ENCODE peak calls at places on chromosomes 2 and 18, in seven cellular contexts. One of them, this sample, is unnamed. For H3K4me1, the result is how much of the 10 kb centered on the place peaks cover.

GRCh38 chr18:59957957-59958356 is 58.2 kb downstream of the PMAIP1 start:
- DNase-seq in fibroblast of lung: peak
- DNase-seq in breast epithelium: no peak
- DNase-seq in upper lobe of right lung: no peak
- DNase-seq in endodermal cell: no peak
- DNase-seq in adrenal gland: peak
- DNase-seq in kidney: no peak
- DNase-seq in this sample: peak

GRCh38 chr2:171389325-171389724 is 44.5 kb downstream of the METTL8 start:
- DNase-seq in fibroblast of lung: no peak
- DNase-seq in breast epithelium: no peak
- DNase-seq in upper lobe of right lung: no peak
- DNase-seq in endodermal cell: no peak
- DNase-seq in adrenal gland: no peak
- DNase-seq in kidney: no peak
- DNase-seq in this sample: no peak

GRCh38 chr18:3088044-3088443 is 75.1 kb upstream of the LPIN2 start:
- DNase-seq in fibroblast of lung: no peak
- DNase-seq in breast epithelium: no peak
- DNase-seq in upper lobe of right lung: no peak
- DNase-seq in endodermal cell: no peak
- DNase-seq in adrenal gland: no peak
- DNase-seq in kidney: no peak
- DNase-seq in this sample: no peak

GRCh38 chr2:85769236-85769986 is 15.6 kb downstream of the ATOH8 start:
- DNase-seq in fibroblast of lung: no peak
- DNase-seq in breast epithelium: no peak
- DNase-seq in upper lobe of right lung: no peak
- DNase-seq in endodermal cell: peak
- DNase-seq in adrenal gland: no peak
- DNase-seq in kidney: no peak
- DNase-seq in this sample: peak

GRCh38 chr18:80258640-80259039 is 11.3 kb upstream of the PARD6G start:
- DNase-seq in fibroblast of lung: no peak
- DNase-seq in breast epithelium: no peak
- DNase-seq in upper lobe of right lung: no peak
- DNase-seq in endodermal cell: no peak
- DNase-seq in adrenal gland: no peak
- DNase-seq in kidney: no peak
- DNase-seq in this sample: no peak

GRCh38 chr2:168573128-168573903 is 117.2 kb downstream of the CERS6 start:
- DNase-seq in fibroblast of lung: peak
- DNase-seq in breast epithelium: no peak
- DNase-seq in upper lobe of right lung: no peak
- DNase-seq in endodermal cell: no peak
- DNase-seq in adrenal gland: no peak
- DNase-seq in kidney: no peak
- DNase-seq in this sample: peak

GRCh38 chr2:24273598-24273997 is 86.7 kb downstream of the ITSN2 start:
- DNase-seq in fibroblast of lung: no peak
- DNase-seq in breast epithelium: no peak
- DNase-seq in upper lobe of right lung: no peak
- DNase-seq in endodermal cell: no peak
- DNase-seq in adrenal gland: no peak
- DNase-seq in kidney: no peak
- DNase-seq in this sample: no peak

GRCh38 chr18:13137939-13138821 is 80.4 kb upstream of the LDLRAD4 start:
- DNase-seq in fibroblast of lung: peak
- DNase-seq in breast epithelium: peak
- DNase-seq in upper lobe of right lung: peak
- DNase-seq in endodermal cell: no peak
- DNase-seq in adrenal gland: peak
- DNase-seq in kidney: no peak
- DNase-seq in this sample: no peak

GRCh38 chr2:85413592-85414421 is 3.6 kb upstream of the CAPG start:
- DNase-seq in fibroblast of lung: peak
- DNase-seq in breast epithelium: no peak
- DNase-seq in upper lobe of right lung: peak
- DNase-seq in endodermal cell: peak
- DNase-seq in adrenal gland: no peak
- DNase-seq in kidney: peak
- DNase-seq in this sample: no peak

GRCh38 chr2:96404446-96405373 is 69.1 kb downstream of the NCAPH start:
- DNase-seq in fibroblast of lung: no peak
- DNase-seq in breast epithelium: peak
- DNase-seq in upper lobe of right lung: peak
- DNase-seq in endodermal cell: no peak
- DNase-seq in adrenal gland: no peak
- DNase-seq in kidney: no peak
- DNase-seq in this sample: no peak

GRCh38 chr2:55839182-55839819 is 84.3 kb downstream of the EFEMP1 start:
- DNase-seq in fibroblast of lung: peak
- DNase-seq in breast epithelium: peak
- DNase-seq in upper lobe of right lung: no peak
- DNase-seq in endodermal cell: peak
- DNase-seq in adrenal gland: no peak
- DNase-seq in kidney: no peak
- DNase-seq in this sample: peak

GRCh38 chr2:100252811-100253698 is 69.2 kb downstream of the LONRF2 start:
- DNase-seq in fibroblast of lung: no peak
- DNase-seq in breast epithelium: no peak
- DNase-seq in upper lobe of right lung: no peak
- DNase-seq in endodermal cell: peak
- DNase-seq in adrenal gland: no peak
- DNase-seq in kidney: no peak
- DNase-seq in this sample: no peak

GRCh38 chr2:240989451-240990265 is 8.8 kb upstream of the SNED1 start:
- DNase-seq in fibroblast of lung: peak
- DNase-seq in breast epithelium: no peak
- DNase-seq in upper lobe of right lung: peak
- DNase-seq in endodermal cell: peak
- DNase-seq in adrenal gland: peak
- DNase-seq in kidney: peak
- DNase-seq in this sample: peak

GRCh38 chr2:240664622-240665021 is 18.1 kb downstream of the AQP12B start:
- DNase-seq in fibroblast of lung: no peak
- DNase-seq in breast epithelium: no peak
- DNase-seq in upper lobe of right lung: no peak
- DNase-seq in endodermal cell: no peak
- DNase-seq in adrenal gland: no peak
- DNase-seq in kidney: no peak
- DNase-seq in this sample: no peak

GRCh38 chr2:162574615-162575452 is 230.9 kb downstream of the GCA start:
- DNase-seq in fibroblast of lung: no peak
- DNase-seq in breast epithelium: no peak
- DNase-seq in upper lobe of right lung: no peak
- DNase-seq in endodermal cell: no peak
- DNase-seq in adrenal gland: no peak
- DNase-seq in kidney: no peak
- DNase-seq in this sample: no peak

GRCh38 chr2:126655066-126655465 is 892 bp upstream of the GYPC start:
- DNase-seq in fibroblast of lung: no peak
- DNase-seq in breast epithelium: no peak
- DNase-seq in upper lobe of right lung: no peak
- DNase-seq in endodermal cell: no peak
- DNase-seq in adrenal gland: no peak
- DNase-seq in kidney: no peak
- DNase-seq in this sample: peak

DNA sequence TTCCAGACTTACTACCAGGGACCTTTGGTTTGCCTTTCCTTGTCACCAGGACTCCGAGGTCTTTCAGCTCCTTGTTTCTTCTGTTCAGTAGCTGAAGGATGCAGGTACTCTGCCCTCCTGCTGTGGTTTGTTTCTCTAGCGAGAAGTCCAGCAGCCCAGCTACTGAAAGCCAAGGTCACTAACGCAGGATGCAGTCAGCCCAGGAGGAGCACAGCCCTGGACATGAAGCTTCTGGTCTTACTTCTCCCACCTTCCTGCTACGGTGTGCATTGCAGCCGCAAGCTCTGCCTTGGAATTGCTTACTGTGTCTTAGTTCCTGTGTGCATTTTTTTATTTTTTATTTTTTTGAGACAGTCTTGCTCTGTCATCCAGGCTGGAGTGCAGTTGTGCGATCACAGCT is 62.4 kb downstream of the DGKD start:
- DNase-seq in fibroblast of lung: no peak
- DNase-seq in breast epithelium: no peak
- DNase-seq in upper lobe of right lung: no peak
- DNase-seq in endodermal cell: no peak
- DNase-seq in adrenal gland: no peak
- DNase-seq in kidney: no peak
- DNase-seq in this sample: no peak
- H3K4me1 ChIP-seq in fibroblast of lung: under half
- H3K4me1 ChIP-seq in breast epithelium: under half
- H3K4me1 ChIP-seq in upper lobe of right lung: under half
- H3K4me1 ChIP-seq in endodermal cell: under half
- H3K4me1 ChIP-seq in adrenal gland: under half
- H3K4me1 ChIP-seq in kidney: under half
- H3K4me1 ChIP-seq in this sample: under half

DNA sequence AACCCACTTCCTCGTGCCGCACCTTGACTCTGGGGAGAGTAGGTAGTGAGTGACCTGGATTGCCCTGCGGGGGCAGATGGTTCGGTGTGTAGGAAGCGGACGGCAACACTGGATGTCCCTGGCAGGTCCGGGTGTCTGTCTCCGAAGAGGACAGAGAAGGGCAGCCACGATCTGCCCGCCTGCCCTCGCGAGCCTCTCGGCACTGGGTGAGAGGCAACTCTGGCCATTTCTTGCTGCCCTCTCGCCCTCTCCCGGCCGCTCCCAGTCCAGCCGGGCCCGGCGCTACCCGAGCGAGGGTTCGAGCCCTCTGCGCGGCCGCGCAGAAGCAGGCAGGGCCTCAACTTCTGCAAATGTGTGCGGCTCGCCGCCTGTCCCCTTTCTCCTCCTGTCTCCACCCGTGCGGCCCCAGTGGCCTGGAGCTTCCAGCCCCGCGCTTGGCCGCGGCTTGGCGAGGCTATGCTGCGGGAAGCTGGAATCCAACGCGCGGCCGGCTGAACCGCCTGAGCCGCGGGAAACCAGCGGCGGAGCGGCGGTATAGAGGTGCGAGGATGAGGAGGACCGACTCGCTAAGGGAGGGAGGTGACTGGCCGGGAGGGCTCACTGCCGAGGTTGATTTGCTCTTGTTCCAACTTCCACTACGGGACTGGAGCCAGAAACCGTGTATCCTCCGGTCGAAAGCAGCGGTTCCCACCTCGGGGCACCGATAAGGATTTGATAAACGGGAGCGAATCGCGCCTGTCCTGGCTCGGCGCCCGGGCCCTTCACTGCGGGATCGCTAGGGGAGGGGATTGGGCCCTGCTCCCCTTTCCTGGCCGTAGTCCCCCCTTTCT is 1.5 kb downstream of the EPAS1 start:
- DNase-seq in fibroblast of lung: peak
- DNase-seq in breast epithelium: peak
- DNase-seq in upper lobe of right lung: peak
- DNase-seq in endodermal cell: peak
- DNase-seq in adrenal gland: peak
- DNase-seq in kidney: peak
- DNase-seq in this sample: peak
- H3K4me1 ChIP-seq in fibroblast of lung: under half
- H3K4me1 ChIP-seq in breast epithelium: under half
- H3K4me1 ChIP-seq in upper lobe of right lung: under half
- H3K4me1 ChIP-seq in endodermal cell: under half
- H3K4me1 ChIP-seq in adrenal gland: under half
- H3K4me1 ChIP-seq in kidney: under half
- H3K4me1 ChIP-seq in this sample: under half

DNA sequence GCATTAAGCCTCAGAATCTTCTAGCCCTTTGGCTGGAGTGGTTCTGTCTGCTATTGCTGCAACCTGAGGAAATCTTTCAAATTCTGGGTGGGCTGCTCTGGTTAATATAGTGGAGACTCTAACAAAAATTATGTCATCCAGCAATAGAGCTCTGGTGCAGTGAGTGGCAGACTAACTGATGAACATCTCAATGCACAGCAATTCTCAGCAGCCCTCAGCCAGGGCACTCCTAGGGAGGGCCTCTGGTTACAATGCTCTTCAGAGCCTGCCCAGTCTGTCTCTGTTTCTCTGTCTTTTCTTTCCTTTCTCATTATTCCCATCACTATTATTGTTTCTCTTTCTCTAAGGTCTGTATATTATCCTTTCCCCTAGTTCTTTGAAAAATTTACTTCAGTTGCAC is 151.6 kb downstream of the RPIA start:
- DNase-seq in fibroblast of lung: no peak
- DNase-seq in breast epithelium: no peak
- DNase-seq in upper lobe of right lung: no peak
- DNase-seq in endodermal cell: no peak
- DNase-seq in adrenal gland: no peak
- DNase-seq in kidney: no peak
- DNase-seq in this sample: no peak
- H3K4me1 ChIP-seq in fibroblast of lung: under half
- H3K4me1 ChIP-seq in breast epithelium: under half
- H3K4me1 ChIP-seq in upper lobe of right lung: under half
- H3K4me1 ChIP-seq in endodermal cell: under half
- H3K4me1 ChIP-seq in adrenal gland: under half
- H3K4me1 ChIP-seq in kidney: under half
- H3K4me1 ChIP-seq in this sample: under half

DNA sequence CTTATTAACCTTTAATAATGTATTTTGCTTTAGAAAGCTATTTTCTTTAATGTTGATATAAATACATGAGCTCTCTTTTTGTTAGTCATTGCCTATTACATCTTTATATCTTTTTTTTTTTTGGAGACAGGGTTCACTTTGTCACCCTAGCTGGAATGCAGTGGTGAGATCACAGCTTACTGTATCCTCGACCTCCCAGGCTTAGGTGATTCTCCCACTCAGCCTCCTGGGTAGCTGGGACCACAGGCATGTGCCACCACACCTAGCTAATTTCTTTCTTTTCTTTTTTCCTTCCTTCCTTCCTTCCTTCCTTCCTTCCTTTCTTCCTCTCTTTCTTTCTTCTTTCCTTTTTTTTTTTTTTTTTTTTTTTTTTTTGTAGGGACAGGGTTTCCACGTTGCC is 15.4 kb downstream of the NAB1 start:
- DNase-seq in fibroblast of lung: no peak
- DNase-seq in breast epithelium: no peak
- DNase-seq in upper lobe of right lung: no peak
- DNase-seq in endodermal cell: no peak
- DNase-seq in adrenal gland: no peak
- DNase-seq in kidney: no peak
- DNase-seq in this sample: no peak
- H3K4me1 ChIP-seq in fibroblast of lung: under half
- H3K4me1 ChIP-seq in breast epithelium: under half
- H3K4me1 ChIP-seq in upper lobe of right lung: under half
- H3K4me1 ChIP-seq in endodermal cell: under half
- H3K4me1 ChIP-seq in adrenal gland: under half
- H3K4me1 ChIP-seq in kidney: under half
- H3K4me1 ChIP-seq in this sample: under half